ENCODE peak calls at places on chromosomes 4 and X, in five cellular contexts. H is SK-N-SH, R is A549, Z is HepG2, B is K562. T is an unnamed sample. For H3K4me1, the result is how much of the 10 kb centered on the place peaks cover.

GRCh38 chrX:19129694-19130093 is 7.4 kb upstream of the ADGRG2 start:
- DNase-seq in R (no peak), H (no peak), B (peak), Z (no peak), T (no peak)

GRCh38 chr4:166460769-166461550 is 587.9 kb downstream of the TLL1 start:
- DNase-seq in Z (no peak), B (no peak), R (no peak), H (no peak), T (no peak)

GRCh38 chr4:119314356-119314755 is 7.6 kb downstream of the FABP2 start:
- DNase-seq in H (no peak), B (no peak), Z (peak), R (no peak), T (no peak)

GRCh38 chr4:123603165-123603564 is 206.6 kb downstream of the SPRY1 start:
- DNase-seq in H (no peak), Z (peak), B (no peak), R (no peak), T (no peak)

GRCh38 chr4:121597346-121597934 is 99.3 kb downstream of the ANXA5 start:
- DNase-seq in H (no peak), R (no peak), B (no peak), Z (no peak), T (no peak)

GRCh38 chr4:128635141-128635911 is 174.2 kb upstream of the JADE1 start:
- DNase-seq in Z (peak), B (peak), H (no peak), R (peak), T (no peak)

GRCh38 chr4:184286346-184286745 is 68.7 kb upstream of the ENPP6 start:
- DNase-seq in B (no peak), H (no peak), R (no peak), Z (no peak), T (no peak)

GRCh38 chrX:123173833-123174232 is 10.2 kb upstream of the GRIA3 start:
- DNase-seq in B (peak), H (peak), Z (no peak), R (no peak), T (no peak)

GRCh38 chr4:26719954-26720552 is 136.2 kb downstream of the TBC1D19 start:
- DNase-seq in R (no peak), B (no peak), Z (no peak), H (peak), T (peak)

GRCh38 chrX:20527458-20528099 is 260.9 kb upstream of the RPS6KA3 start:
- DNase-seq in Z (peak), R (peak), B (peak), H (peak), T (no peak)

GRCh38 chrX:153455571-153455970 is 9.7 kb upstream of the TREX2 start:
- DNase-seq in B (no peak), H (peak), Z (no peak), R (no peak), T (no peak)

GRCh38 chrX:153457827-153458466 is 12.1 kb upstream of the TREX2 start:
- DNase-seq in H (no peak), B (no peak), R (no peak), Z (no peak), T (no peak)

GRCh38 chrX:153456161-153456560 is 10.3 kb upstream of the TREX2 start:
- DNase-seq in R (no peak), H (no peak), B (no peak), Z (no peak), T (no peak)

GRCh38 chrX:153456704-153457103 is 10.8 kb upstream of the TREX2 start:
- DNase-seq in R (no peak), B (no peak), H (no peak), Z (no peak), T (no peak)

DNA sequence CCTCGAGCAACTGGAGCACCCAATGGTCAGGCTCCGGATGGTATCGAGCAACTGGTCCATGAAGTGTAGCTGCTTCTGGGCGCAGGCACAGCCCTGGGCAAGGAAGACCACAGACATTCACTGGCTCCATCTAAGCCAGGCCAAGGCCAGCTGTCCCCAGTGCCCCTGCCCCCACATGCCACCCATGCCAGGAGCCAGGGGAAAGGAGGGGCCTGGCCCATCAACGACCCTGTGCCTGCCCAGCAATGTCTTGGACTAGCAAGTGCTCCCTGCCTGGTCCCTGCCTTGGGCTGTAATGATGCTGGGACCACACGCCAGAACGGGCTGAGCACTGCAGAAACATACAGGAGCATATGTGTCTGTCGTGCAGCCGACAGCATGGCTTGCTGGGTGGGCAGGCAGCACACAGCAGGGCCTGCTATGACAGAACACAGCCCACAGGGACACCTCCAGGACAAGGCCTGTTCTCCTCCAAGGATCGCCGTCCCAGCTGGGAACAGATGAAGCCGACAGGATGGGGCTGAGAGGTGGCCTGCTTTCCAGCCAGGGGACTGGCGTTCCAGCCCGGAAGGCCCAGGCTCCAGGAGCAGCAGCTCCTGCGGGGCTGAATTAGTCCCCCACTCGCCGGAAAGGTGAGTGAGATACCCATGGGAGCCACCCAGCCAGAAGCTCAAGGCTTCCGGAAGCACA is 11.4 kb upstream of the TREX2 start:
- DNase-seq in R (no peak), B (no peak), Z (no peak), H (no peak), T (no peak)
- TF ChIP-seq REST in R (no peak), B (no peak), Z (no peak), H (no peak), T (no peak)

GRCh38 chrX:24332868-24333267 is 19.0 kb upstream of the SUPT20HL2 start:
- DNase-seq in R (no peak), B (no peak), Z (no peak), H (no peak), T (no peak)
- H3K4me1 ChIP-seq in R (under half), B (under half), Z (under half), H (under half), T (under half)

DNA sequence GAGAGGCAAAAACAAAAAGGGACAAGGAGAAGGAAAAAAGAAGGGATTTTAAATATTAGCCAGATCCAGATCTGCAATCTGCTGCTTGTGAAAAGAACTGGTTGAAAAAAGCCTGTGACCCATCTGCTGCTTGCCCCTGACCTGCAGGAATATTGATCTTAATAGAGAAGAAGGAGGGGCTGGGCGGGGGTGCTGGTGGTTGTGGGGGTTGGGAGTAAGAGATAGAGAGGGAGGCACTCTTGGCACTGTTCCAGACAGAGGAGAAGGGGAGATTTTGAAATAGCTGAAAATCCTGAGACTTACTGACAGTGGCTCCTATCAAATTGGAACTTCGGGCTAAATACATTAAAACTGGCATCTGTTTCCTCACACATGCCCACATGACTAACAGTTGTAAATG is 1.5 kb downstream of the DCX start:
- DNase-seq in R (no peak), B (no peak), Z (no peak), H (peak), T (no peak)
- TF ChIP-seq REST in R (no peak), B (no peak), Z (no peak), H (no peak), T (no peak)

GRCh38 chr4:142331646-142332045 is 514.5 kb downstream of the INPP4B start:
- DNase-seq in R (no peak), Z (no peak), H (no peak), B (no peak), T (no peak)

GRCh38 chr4:142336251-142336934 is 509.7 kb downstream of the INPP4B start:
- DNase-seq in R (no peak), H (no peak), B (no peak), Z (no peak), T (no peak)

GRCh38 chr4:142329304-142329703 is 516.8 kb downstream of the INPP4B start:
- DNase-seq in B (no peak), Z (no peak), H (no peak), R (no peak), T (no peak)

GRCh38 chr4:142331132-142331531 is 515.0 kb downstream of the INPP4B start:
- DNase-seq in R (no peak), B (no peak), H (no peak), Z (no peak), T (no peak)

GRCh38 chr4:142334931-142335330 is 511.2 kb downstream of the INPP4B start:
- DNase-seq in H (no peak), Z (no peak), B (no peak), R (no peak), T (no peak)
- H3K4me1 ChIP-seq in H (under half), Z (under half), B (under half), R (under half), T (under half)

T was measured in Panc1.